ENCODE peak calls at places on chromosome 1, in four cellular contexts. F is thoracic aorta, S is neural progenitor cell, Q is astrocyte. Z is an unnamed sample. For H3K4me1 and H3K9me3, the result is how much of the 10 kb centered on the place peaks cover.

GRCh38 chr1:55055951-55056631 is 16.7 kb downstream of the PCSK9 start:
- DNase-seq in Q (no peak), S (no peak), F (no peak), Z (no peak)

GRCh38 chr1:116226017-116226416 is 114.8 kb downstream of the MAB21L3 start:
- DNase-seq in F (no peak), S (no peak), Q (no peak), Z (no peak)

GRCh38 chr1:147077523-147077922 is 94.7 kb downstream of the PRKAB2 start:
- DNase-seq in Q (no peak), S (no peak), F (no peak), Z (no peak)

GRCh38 chr1:206979379-206980043 is 9.3 kb upstream of the FCAMR start:
- DNase-seq in Q (peak), F (no peak), S (peak), Z (no peak)

GRCh38 chr1:155069551-155070391 is 6.2 kb downstream of the EFNA4 start:
- DNase-seq in F (no peak), Q (no peak), S (peak), Z (no peak)

GRCh38 chr1:206933333-206933945 is 11.7 kb upstream of the FCMR start:
- DNase-seq in Q (no peak), S (peak), F (no peak), Z (no peak)

GRCh38 chr1:187991944-187992343 is 1163.2 kb downstream of the PLA2G4A start:
- DNase-seq in F (no peak), S (no peak), Q (no peak), Z (no peak)

GRCh38 chr1:228090613-228091081 is 8.1 kb downstream of the ARF1 start:
- DNase-seq in Q (no peak), F (no peak), S (no peak), Z (no peak)

GRCh38 chr1:237300642-237301041 is 258.7 kb downstream of the RYR2 start:
- DNase-seq in Q (no peak), S (no peak), F (no peak), Z (no peak)

GRCh38 chr1:25523512-25523911 is 19.9 kb upstream of the LDLRAP1 start:
- DNase-seq in S (peak), Q (no peak), F (no peak), Z (no peak)

GRCh38 chr1:217506878-217507277 is 124.0 kb downstream of the GPATCH2 start:
- DNase-seq in F (no peak), Q (peak), S (no peak), Z (no peak)

GRCh38 chr1:46194641-46195179 is 3.5 kb downstream of the POMGNT1 start:
- DNase-seq in S (no peak), F (no peak), Q (no peak), Z (no peak)

GRCh38 chr1:170214980-170215910 is 69.5 kb downstream of the NTMT2 start:
- DNase-seq in S (no peak), F (peak), Q (no peak), Z (no peak)

GRCh38 chr1:115377411-115377810 is 39.4 kb upstream of the NGF start:
- DNase-seq in S (no peak), Q (peak), F (no peak), Z (no peak)

GRCh38 chr1:206803221-206803730 is 31.0 kb upstream of the IL10 start:
- DNase-seq in Q (no peak), F (no peak), S (no peak), Z (no peak)

GRCh38 chr1:174800951-174801350 is 198.8 kb upstream of the CACYBP start:
- DNase-seq in S (no peak), Q (no peak), F (no peak), Z (no peak)

GRCh38 chr1:153628638-153629342 is 556 bp downstream of the S100A1 start:
- DNase-seq in Q (no peak), S (no peak), F (no peak), Z (no peak)
- H3K4me1 ChIP-seq in Q (under half), S (under half), F (under half), Z (under half)

DNA sequence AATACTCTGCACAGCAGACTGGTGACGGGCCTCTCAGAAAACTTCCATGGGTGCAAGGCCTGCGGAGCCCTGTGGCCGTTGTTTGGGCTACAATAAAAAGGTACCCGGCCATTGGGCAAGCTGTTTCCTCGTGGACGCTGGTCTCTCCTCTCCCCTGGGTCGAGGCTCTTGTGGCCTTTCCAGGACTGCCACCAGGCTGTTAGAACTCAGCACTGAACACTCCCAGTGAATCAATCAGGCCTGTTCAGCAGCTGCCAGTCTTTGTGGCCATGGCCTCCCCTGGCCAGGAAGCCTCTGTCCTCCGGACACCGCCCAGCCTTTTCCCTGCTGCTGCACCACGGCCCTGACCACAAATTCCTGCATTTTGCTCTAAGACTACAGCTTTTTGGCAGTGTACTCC is 33.0 kb upstream of the ACTRT2 start:
- DNase-seq in F (no peak), Q (no peak), S (no peak), Z (no peak)
- H3K9me3 ChIP-seq in F (under half), Q (under half), S (under half), Z (under half)

GRCh38 chr1:169107673-169108160 is 1.2 kb downstream of the ATP1B1 start:
- DNase-seq in F (no peak), S (no peak), Q (peak), Z (no peak)
- H3K4me1 ChIP-seq in F (under half), S (under half), Q (half or more), Z (half or more)

DNA sequence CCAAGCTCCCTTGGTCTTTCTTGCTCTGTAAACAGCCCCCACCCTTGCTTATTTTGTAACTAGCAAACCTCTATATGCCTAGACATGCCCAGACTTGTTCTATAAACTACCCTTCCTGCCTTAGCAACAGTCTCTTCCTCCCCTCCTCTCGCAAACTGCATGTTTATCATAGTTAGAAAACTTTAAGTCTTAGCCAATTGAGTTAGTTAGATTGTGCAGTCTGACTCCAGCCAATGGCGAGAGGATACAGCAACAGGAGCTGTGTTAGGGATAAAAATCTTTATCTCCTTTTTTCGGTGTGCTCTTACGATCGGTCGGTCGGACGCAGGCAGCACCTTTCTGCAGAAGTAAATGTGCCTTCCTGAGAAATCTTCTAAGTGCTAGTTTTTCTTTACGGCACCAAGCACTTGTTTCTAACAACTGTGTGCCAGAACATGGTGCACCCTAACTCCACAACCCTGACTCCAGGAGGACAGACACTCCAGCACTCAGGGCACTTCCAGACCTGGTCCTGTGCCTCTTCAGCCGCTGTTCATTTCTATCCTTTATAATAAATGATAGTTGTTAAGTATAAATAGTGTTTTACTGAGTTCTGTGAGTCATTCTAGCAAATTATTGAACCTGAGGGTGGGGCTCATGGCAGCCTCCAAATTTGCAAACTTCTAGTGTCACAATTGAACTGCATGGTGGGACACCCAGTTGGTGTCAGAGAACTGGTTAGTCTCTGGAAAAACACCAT is 25.7 kb upstream of the GNG4 start:
- DNase-seq in F (no peak), S (no peak), Q (no peak), Z (no peak)
- H3K9me3 ChIP-seq in F (under half), S (under half), Q (under half), Z (under half)

Z was measured in esophagus squamous epithelium.